ENCODE peak calls at places on chromosome 14, in nine cellular contexts. Q is prostate gland, P is esophagus squamous epithelium, M is IMR-90, W is adrenal gland, E is breast epithelium, G is H1, O is right lobe of liver, N is sigmoid colon. A is an unnamed sample. For H3K4me1, the result is how much of the 10 kb centered on the place peaks cover.

GRCh38 chr14:106831322-106831720 is 1304.9 kb downstream of the TMEM121 start:
- DNase-seq in Q (no peak), P (no peak), M (no peak), W (no peak), E (no peak), G (peak), O (no peak), N (no peak), A (no peak)

GRCh38 chr14:55059333-55059732 is 7.9 kb downstream of the MAPK1IP1L start:
- DNase-seq in Q (no peak), P (no peak), M (no peak), W (no peak), E (no peak), G (no peak), O (no peak), N (no peak), A (no peak)

GRCh38 chr14:58599145-58599544 is 38.6 kb upstream of the DACT1 start:
- DNase-seq in Q (no peak), P (no peak), M (no peak), W (no peak), E (no peak), G (no peak), O (no peak), N (no peak), A (no peak)

GRCh38 chr14:50964683-50965390 is 20.6 kb upstream of the PYGL start:
- DNase-seq in Q (peak), P (no peak), M (peak), W (peak), E (peak), G (no peak), O (no peak), N (peak), A (peak)

GRCh38 chr14:66379116-66379515 is 107.1 kb upstream of the CCDC196 start:
- DNase-seq in Q (peak), P (no peak), M (no peak), W (peak), E (no peak), G (no peak), O (peak), N (no peak), A (peak)

GRCh38 chr14:50082784-50083466 is 33.4 kb downstream of the VCPKMT start:
- DNase-seq in Q (no peak), P (no peak), M (peak), W (no peak), E (no peak), G (no peak), O (no peak), N (no peak), A (no peak)

GRCh38 chr14:101595887-101596721 is 34.8 kb downstream of the DIO3 start:
- DNase-seq in Q (no peak), P (no peak), M (no peak), W (peak), E (no peak), G (no peak), O (peak), N (no peak), A (no peak)

GRCh38 chr14:91417134-91417982 is at the start of gene CCDC88C:
- DNase-seq in Q (peak), P (peak), M (no peak), W (peak), E (peak), G (peak), O (peak), N (no peak), A (peak)

GRCh38 chr14:35878272-35879140 is 52.4 kb downstream of the BRMS1L start:
- DNase-seq in Q (no peak), P (no peak), M (peak), W (peak), E (no peak), G (no peak), O (no peak), N (no peak), A (peak)

GRCh38 chr14:58643366-58643765 is 5.6 kb downstream of the DACT1 start:
- DNase-seq in Q (no peak), P (no peak), M (no peak), W (no peak), E (no peak), G (no peak), O (no peak), N (no peak), A (no peak)

GRCh38 chr14:61563162-61563511 is 132.2 kb upstream of the HIF1A start:
- DNase-seq in Q (no peak), P (no peak), M (no peak), W (no peak), E (no peak), G (no peak), O (peak), N (no peak), A (peak)

GRCh38 chr14:64715628-64716412 is 11.6 kb downstream of the PLEKHG3 start:
- DNase-seq in Q (no peak), P (no peak), M (no peak), W (peak), E (peak), G (peak), O (no peak), N (peak), A (peak)
- H3K4me1 ChIP-seq in Q (under half), P (half or more), M (under half), W (under half), E (under half), G (under half), O (under half), N (half or more), A (half or more)

GRCh38 chr14:105223260-105223659 is 25.1 kb upstream of the BTBD6 start:
- DNase-seq in Q (no peak), P (no peak), M (no peak), W (no peak), E (no peak), G (no peak), O (no peak), N (no peak), A (no peak)
- H3K4me3 ChIP-seq in Q (no peak), P (no peak), M (no peak), W (no peak), E (no peak), G (no peak), O (no peak), N (no peak), A (no peak)

GRCh38 chr14:75427482-75428229 is at the start of gene JDP2:
- DNase-seq in Q (peak), P (no peak), M (peak), W (peak), E (peak), G (peak), O (peak), N (peak), A (peak)
- TF ChIP-seq POLR2A in Q (peak), P (no peak), M (peak), W (peak), E (peak), G (no peak), O (peak), N (peak), A (peak)

GRCh38 chr14:24298892-24299254 is 707 bp downstream of the DHRS1 start:
- DNase-seq in Q (no peak), P (no peak), M (peak), W (no peak), E (no peak), G (no peak), O (no peak), N (no peak), A (no peak)
- H3K4me1 ChIP-seq in Q (under half), P (half or more), M (under half), W (under half), E (under half), G (under half), O (under half), N (under half), A (under half)

DNA sequence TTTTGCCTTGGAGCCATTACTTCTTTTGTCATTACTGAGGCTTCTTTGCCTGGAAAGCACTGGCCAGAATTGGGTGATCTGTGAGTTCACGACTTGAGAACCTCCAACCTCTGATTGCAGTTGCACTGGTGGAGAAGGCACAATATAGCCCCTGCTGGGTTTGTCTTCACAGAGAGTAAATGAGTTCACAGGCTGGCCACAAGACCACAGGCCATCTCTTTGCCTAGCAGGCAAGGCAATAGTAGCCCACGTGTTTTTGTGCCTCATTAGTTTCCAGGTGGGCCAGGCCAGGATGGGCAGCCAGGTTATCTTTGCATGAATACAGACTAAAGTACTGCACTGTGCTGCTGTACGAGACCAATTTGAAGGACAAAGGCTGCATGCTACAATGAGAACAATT is 468.8 kb downstream of the NRXN3 start:
- DNase-seq in Q (no peak), P (no peak), M (no peak), W (no peak), E (no peak), G (no peak), O (no peak), N (no peak), A (no peak)
- H3K4me3 ChIP-seq in Q (no peak), P (no peak), M (no peak), W (no peak), E (no peak), G (no peak), O (no peak), N (no peak), A (no peak)

GRCh38 chr14:24422694-24423531 is 6.6 kb downstream of the CBLN3 start:
- DNase-seq in Q (no peak), P (no peak), M (no peak), W (no peak), E (no peak), G (peak), O (no peak), N (no peak), A (no peak)
- TF ChIP-seq POLR2A in Q (no peak), P (no peak), M (no peak), W (no peak), E (no peak), G (no peak), O (no peak), N (no peak), A (no peak)

GRCh38 chr14:34616360-34616759 is 13.6 kb downstream of the SNX6 start:
- DNase-seq in Q (no peak), P (no peak), M (no peak), W (peak), E (no peak), G (no peak), O (no peak), N (no peak), A (no peak)

GRCh38 chr14:34620115-34620514 is 9.8 kb downstream of the SNX6 start:
- DNase-seq in Q (no peak), P (no peak), M (no peak), W (peak), E (no peak), G (no peak), O (no peak), N (no peak), A (no peak)

GRCh38 chr14:34623506-34623905 is 6.4 kb downstream of the SNX6 start:
- DNase-seq in Q (no peak), P (no peak), M (peak), W (peak), E (no peak), G (no peak), O (no peak), N (no peak), A (no peak)

GRCh38 chr14:34615507-34615906 is 14.4 kb downstream of the SNX6 start:
- DNase-seq in Q (no peak), P (no peak), M (no peak), W (peak), E (no peak), G (no peak), O (no peak), N (peak), A (no peak)

GRCh38 chr14:34619399-34619920 is 10.5 kb downstream of the SNX6 start:
- DNase-seq in Q (no peak), P (no peak), M (no peak), W (peak), E (no peak), G (no peak), O (no peak), N (no peak), A (no peak)
- H3K4me1 ChIP-seq in Q (under half), P (under half), M (under half), W (under half), E (under half), G (under half), O (under half), N (under half), A (under half)

DNA sequence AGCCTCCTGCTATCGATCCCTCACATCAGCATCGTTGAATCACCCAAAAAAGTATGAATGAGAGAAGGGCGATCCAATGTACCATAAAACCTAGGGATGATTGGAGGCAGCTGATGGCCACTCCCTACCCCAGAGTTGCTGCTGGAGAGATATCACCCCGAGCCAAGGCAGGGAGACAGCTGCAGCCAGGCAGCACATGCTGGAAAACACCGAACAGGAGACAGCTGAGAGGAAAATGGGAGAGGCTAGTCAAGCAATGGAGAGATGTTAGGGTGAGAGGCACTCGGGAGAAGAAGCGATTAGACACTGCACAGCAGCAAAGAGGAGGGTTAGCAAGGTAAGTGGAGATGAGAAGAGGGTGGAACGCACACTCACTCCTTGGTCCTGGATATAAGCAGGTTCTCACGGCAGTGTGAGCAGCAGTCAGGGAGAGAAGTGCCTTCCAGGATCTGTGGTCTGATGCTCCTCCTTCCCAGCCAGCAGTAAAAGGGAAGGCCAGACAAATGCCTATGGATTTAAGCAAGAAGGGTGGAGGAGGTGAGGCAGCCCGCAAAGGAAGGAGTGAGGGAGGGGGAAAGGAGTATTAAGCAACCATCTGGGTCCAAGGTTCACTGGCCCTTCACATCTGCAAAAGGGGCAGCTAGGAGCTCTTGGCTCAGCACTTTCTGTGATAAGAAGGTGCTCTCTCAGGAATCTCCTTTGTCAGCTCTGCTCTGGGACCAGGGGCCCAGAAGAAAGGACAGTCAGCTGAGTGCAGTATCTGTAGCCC is at the start of gene SLC7A7:
- DNase-seq in Q (no peak), P (no peak), M (no peak), W (no peak), E (no peak), G (no peak), O (no peak), N (no peak), A (no peak)
- H3K4me3 ChIP-seq in Q (no peak), P (peak), M (no peak), W (no peak), E (peak), G (no peak), O (peak), N (no peak), A (no peak)